ENCODE peak calls at places on chromosomes 12 and 14, in seven cellular contexts. R is activated CD4-positive, alpha-beta T cell treated with anti-CD3 and anti-CD28 coated beads, Interleukin-2, amount 50 U/mL, for 24 hours; J is ELF-1; U is occipital lobe; I is H9; Q is NCI-H2107; T is heart left ventricle. Y is an unnamed sample.

GRCh38 chr14:51999084-51999483 is 9.7 kb downstream of the RTRAF start:
- DNase-seq in I (no peak), T (no peak), Q (no peak), R (no peak), U (no peak), J (no peak), Y (no peak)

GRCh38 chr12:62948123-62948522 is 13.2 kb upstream of the PPM1H start:
- DNase-seq in J (no peak), T (no peak), R (no peak), I (no peak), Q (no peak), U (no peak), Y (no peak)

GRCh38 chr14:54597795-54598443 is 31.0 kb downstream of the SAMD4A start:
- DNase-seq in T (no peak), Q (no peak), I (no peak), J (no peak), R (no peak), U (no peak), Y (no peak)

GRCh38 chr12:54229624-54230212 is 40.9 kb upstream of the SMUG1 start:
- DNase-seq in U (no peak), T (no peak), I (no peak), J (no peak), R (no peak), Q (no peak), Y (peak)

GRCh38 chr12:94805749-94806148 is 155.4 kb upstream of the TMCC3 start:
- DNase-seq in I (no peak), T (no peak), R (no peak), Q (no peak), J (no peak), U (no peak), Y (peak)

GRCh38 chr14:92607702-92608429 is 94.3 kb downstream of the RIN3 start:
- DNase-seq in U (no peak), J (no peak), I (no peak), T (no peak), Q (no peak), R (no peak), Y (no peak)

GRCh38 chr14:20707622-20708021 is 19.1 kb downstream of the ANG start:
- DNase-seq in T (no peak), U (no peak), R (no peak), J (peak), Q (no peak), I (no peak), Y (no peak)

GRCh38 chr12:101809208-101809607 is 21.6 kb downstream of the GNPTAB start:
- DNase-seq in U (no peak), J (no peak), R (no peak), Q (no peak), T (no peak), I (no peak), Y (no peak)

GRCh38 chr12:109271418-109271817 is 37.7 kb downstream of the FOXN4 start:
- DNase-seq in I (no peak), T (no peak), U (no peak), J (no peak), Q (no peak), R (no peak), Y (no peak)

GRCh38 chr14:73944432-73945158 is 5.3 kb downstream of the FAM161B start:
- DNase-seq in T (no peak), I (no peak), Q (no peak), R (no peak), U (no peak), J (peak), Y (no peak)

GRCh38 chr12:88306471-88307069 is 164.5 kb downstream of the TMTC3 start:
- DNase-seq in J (no peak), T (no peak), U (no peak), I (no peak), R (no peak), Q (no peak), Y (peak)

GRCh38 chr12:90023207-90023870 is 314.7 kb upstream of the ATP2B1 start:
- DNase-seq in J (peak), R (no peak), U (no peak), Q (no peak), T (no peak), I (no peak), Y (no peak)

GRCh38 chr14:92698393-92698792 is 50.0 kb downstream of the LGMN start:
- DNase-seq in U (no peak), Q (no peak), T (no peak), J (no peak), I (no peak), R (no peak), Y (no peak)

GRCh38 chr14:99624024-99624423 is 20.0 kb upstream of the CCDC85C start:
- DNase-seq in U (no peak), J (no peak), T (no peak), I (no peak), Q (no peak), R (no peak), Y (no peak)

GRCh38 chr14:76924363-76925151 is 98.3 kb downstream of the LRRC74A start:
- DNase-seq in T (no peak), U (peak), Q (peak), R (no peak), J (peak), I (peak), Y (peak)